ENCODE peak calls at places on chromosomes 2 and 18, in four cellular contexts. A is H4, N is AG09309, D is hypothalamus. X is an unnamed sample.

GRCh38 chr2:166375205-166375735 is 474 bp downstream of the SCN9A start:
- DNase-seq in A (peak; percentile 36), N (no peak), D (peak; percentile 10), X (no peak)

GRCh38 chr2:8300905-8301304 is 381.0 kb upstream of the ID2 start:
- DNase-seq in N (no peak), D (no peak), A (no peak), X (no peak)

GRCh38 chr2:230938098-230938497 is 13.1 kb upstream of the GPR55 start:
- DNase-seq in D (no peak), A (no peak), N (no peak), X (no peak)

GRCh38 chr18:2961828-2962227 is 51.1 kb downstream of the LPIN2 start:
- DNase-seq in D (no peak), A (no peak), N (no peak), X (no peak)

GRCh38 chr2:70420005-70420580 is 118.2 kb upstream of the FAM136A start:
- DNase-seq in N (no peak), A (no peak), D (no peak), X (peak; percentile 12)

GRCh38 chr2:109393211-109393610 is 220.6 kb downstream of the SEPTIN10 start:
- DNase-seq in A (no peak), N (no peak), D (no peak), X (no peak)

GRCh38 chr2:15648593-15649525 is 57.2 kb downstream of the DDX1 start:
- DNase-seq in D (no peak), N (no peak), A (no peak), X (no peak)

GRCh38 chr2:49306925-49307324 is 152.6 kb upstream of the FSHR start:
- DNase-seq in A (peak; percentile 35), N (no peak), D (no peak), X (no peak)

GRCh38 chr2:45134014-45134413 is 124.8 kb upstream of the SIX2 start:
- DNase-seq in A (peak; percentile 42), N (no peak), D (no peak), X (no peak)

GRCh38 chr2:147351789-147352188 is 493.0 kb upstream of the ACVR2A start:
- DNase-seq in N (no peak), A (no peak), D (no peak), X (no peak)

GRCh38 chr2:8171608-8172007 is 510.2 kb upstream of the ID2 start:
- DNase-seq in D (no peak), A (no peak), N (no peak), X (no peak)

GRCh38 chr2:191155608-191156071 is 4.8 kb upstream of the STAT4 start:
- DNase-seq in D (no peak), A (peak; percentile 44), N (peak; percentile 48), X (no peak)

GRCh38 chr2:134002391-134002790 is 251.5 kb upstream of the MGAT5 start:
- DNase-seq in N (no peak), A (no peak), D (no peak), X (no peak)

X was measured in neuronal stem cell.